ENCODE peak calls at places on chromosomes 2 and 18, in four cellular contexts. A is GM12878, U is K562, M is HL-60. C is an unnamed sample.

GRCh38 chr2:9832586-9832985 is 10.7 kb upstream of the TAF1B start:
- DNase-seq in M (no peak), U (no peak), A (no peak), C (no peak)

GRCh38 chr18:42514522-42514921 is 559.5 kb downstream of the PIK3C3 start:
- DNase-seq in U (no peak), M (no peak), A (no peak), C (no peak)

GRCh38 chr2:128599700-128600099 is 281.0 kb upstream of the HS6ST1 start:
- DNase-seq in A (no peak), U (no peak), M (no peak), C (no peak)

GRCh38 chr2:231918501-231919330 is 7.5 kb downstream of the NPPC start:
- DNase-seq in A (no peak), M (no peak), U (no peak), C (no peak)

GRCh38 chr2:168697668-168698121 is 104.7 kb upstream of the NOSTRIN start:
- DNase-seq in A (no peak), M (no peak), U (no peak), C (no peak)

GRCh38 chr2:62423235-62423634 is 82.8 kb downstream of the TMEM17 start:
- DNase-seq in M (no peak), U (no peak), A (no peak), C (no peak)

GRCh38 chr18:48072428-48073204 is 142.2 kb upstream of the SMAD2 start:
- DNase-seq in U (no peak), M (no peak), A (no peak), C (no peak)

GRCh38 chr2:160252278-160252887 is 52.3 kb upstream of the ITGB6 start:
- DNase-seq in M (no peak), U (peak; percentile 38), A (no peak), C (no peak)

GRCh38 chr2:14420851-14421250 is 211.7 kb upstream of the LRATD1 start:
- DNase-seq in A (no peak), U (no peak), M (no peak), C (no peak)

GRCh38 chr2:88187038-88187676 is 17.0 kb downstream of the THNSL2 start:
- DNase-seq in U (peak; percentile 68), M (no peak), A (no peak), C (peak; percentile 25)

GRCh38 chr18:74898965-74899364 is 301.3 kb downstream of the ZNF407 start:
- DNase-seq in M (no peak), U (no peak), A (no peak), C (no peak)

GRCh38 chr2:25265802-25266201 is 75.9 kb downstream of the DNMT3A start:
- DNase-seq in A (no peak), M (no peak), U (peak; percentile 36), C (no peak)

GRCh38 chr18:36735130-36735529 is 93.7 kb downstream of the TPGS2 start:
- DNase-seq in A (no peak), M (no peak), U (no peak), C (no peak)

GRCh38 chr2:135009339-135009738 is 37.9 kb downstream of the MAP3K19 start:
- DNase-seq in M (no peak), A (no peak), U (no peak), C (no peak)

GRCh38 chr2:148967484-148967883 is 71.0 kb upstream of the LYPD6B start:
- DNase-seq in U (no peak), A (no peak), M (no peak), C (no peak)

GRCh38 chr18:9961031-9961430 is 47.2 kb downstream of the VAPA start:
- DNase-seq in U (no peak), A (no peak), M (no peak), C (no peak)

GRCh38 chr2:67455219-67456142 is 58.3 kb downstream of the ETAA1 start:
- DNase-seq in M (no peak), A (no peak), U (no peak), C (no peak)

GRCh38 chr2:216339456-216340279 is 32.6 kb downstream of the MARCHF4 start:
- DNase-seq in U (no peak), A (no peak), M (no peak), C (no peak)

GRCh38 chr18:7096838-7097237 is 20.8 kb downstream of the LAMA1 start:
- DNase-seq in U (no peak), M (no peak), A (no peak), C (no peak)

GRCh38 chr18:12895016-12895415 is 11.0 kb upstream of the PTPN2 start:
- DNase-seq in U (no peak), A (no peak), M (no peak), C (no peak)

GRCh38 chr2:54106631-54107454 is 8.6 kb upstream of the ACYP2 start:
- DNase-seq in M (peak; percentile 12), U (peak; percentile 17), A (no peak), C (no peak)

GRCh38 chr2:196073521-196073920 is 4.9 kb upstream of the DNAH7 start:
- DNase-seq in A (no peak), M (no peak), U (no peak), C (no peak)

GRCh38 chr2:158464426-158465281 is 7.9 kb downstream of the PKP4 start:
- DNase-seq in M (no peak), U (peak; percentile 50), A (no peak), C (no peak)

GRCh38 chr2:140144611-140145010 is 1364.4 kb upstream of the NXPH2 start:
- DNase-seq in A (no peak), M (no peak), U (no peak), C (no peak)

GRCh38 chr2:111703759-111704158 is 180.2 kb downstream of the ANAPC1 start:
- DNase-seq in A (no peak), U (no peak), M (no peak), C (no peak)

GRCh38 chr2:234111523-234111922 is 61.0 kb downstream of the SPP2 start:
- DNase-seq in A (no peak), M (no peak), U (no peak), C (no peak)

GRCh38 chr2:234107861-234108260 is 57.4 kb downstream of the SPP2 start:
- DNase-seq in A (no peak), M (no peak), U (no peak), C (no peak)

GRCh38 chr2:234110219-234110618 is 59.7 kb downstream of the SPP2 start:
- DNase-seq in U (no peak), M (no peak), A (no peak), C (no peak)

DNA sequence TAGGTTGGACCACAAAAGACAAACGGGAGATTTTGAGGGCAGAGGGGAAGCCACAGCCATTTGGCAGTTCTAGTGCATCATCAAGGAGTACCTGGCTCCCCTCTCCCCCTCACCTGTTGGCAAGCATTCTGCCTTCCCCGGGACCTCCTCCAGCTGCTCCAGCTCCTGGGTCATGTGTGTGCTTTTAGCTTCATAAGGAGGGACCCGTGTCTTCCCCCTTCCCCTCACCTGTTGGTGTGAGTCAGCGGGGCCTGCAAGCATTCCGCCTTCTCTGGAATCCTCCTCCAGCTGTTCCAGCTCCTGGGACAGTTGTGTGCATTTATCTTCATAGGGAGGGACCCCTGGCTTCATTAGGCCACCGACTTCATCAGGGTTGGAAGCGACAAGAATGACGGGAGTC is 58.8 kb downstream of the SPP2 start:
- DNase-seq in U (no peak), A (no peak), M (no peak), C (no peak)
- TF ChIP-seq SPI1 in U (no peak), A (no peak), M (no peak), C (no peak)

DNA sequence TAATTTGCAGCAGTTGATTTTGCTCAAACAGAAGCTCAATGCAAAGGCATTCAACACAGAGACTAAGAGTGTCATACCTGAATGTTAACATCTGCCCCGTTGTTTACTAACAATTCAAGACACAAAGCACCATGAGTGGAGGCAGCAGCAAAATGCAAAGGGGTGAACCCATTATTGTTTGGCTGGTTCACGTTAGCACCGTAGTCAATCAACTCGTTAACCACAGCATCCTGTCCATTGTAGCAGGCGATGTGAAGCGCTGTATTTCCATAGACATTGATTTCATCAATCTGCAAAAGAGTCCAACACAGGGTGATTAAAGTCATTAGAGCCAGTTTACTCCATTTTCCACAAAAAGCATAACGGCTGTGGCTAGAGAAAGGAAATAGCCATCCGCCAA is 189.3 kb downstream of the ANKRD44 start:
- DNase-seq in A (no peak), M (no peak), U (no peak), C (no peak)
- TF ChIP-seq SPI1 in A (no peak), M (no peak), U (no peak), C (no peak)

GRCh38 chr2:239577306-239577705 is 176.5 kb upstream of the HDAC4 start:
- DNase-seq in M (no peak), A (no peak), U (no peak), C (no peak)

GRCh38 chr2:239575931-239576445 is 175.2 kb upstream of the HDAC4 start:
- DNase-seq in A (no peak), M (no peak), U (no peak), C (no peak)

GRCh38 chr2:239574054-239574433 is 173.2 kb upstream of the HDAC4 start:
- DNase-seq in A (no peak), U (no peak), M (no peak), C (no peak)

GRCh38 chr2:239576784-239577183 is 176.0 kb upstream of the HDAC4 start:
- DNase-seq in M (no peak), A (no peak), U (no peak), C (no peak)

GRCh38 chr2:239574434-239575156 is 173.8 kb upstream of the HDAC4 start:
- DNase-seq in M (no peak), A (no peak), U (no peak), C (no peak)
- TF ChIP-seq SPI1 in M (no peak), A (no peak), U (no peak), C (no peak)

GRCh38 chr2:207643892-207644291 is 18.7 kb upstream of the METTL21A start:
- DNase-seq in A (no peak), M (no peak), U (no peak), C (no peak)

GRCh38 chr2:207635468-207636200 is 10.4 kb upstream of the METTL21A start:
- DNase-seq in A (no peak), M (no peak), U (no peak), C (no peak)

GRCh38 chr2:207640661-207641060 is 15.5 kb upstream of the METTL21A start:
- DNase-seq in M (no peak), A (no peak), U (no peak), C (no peak)

DNA sequence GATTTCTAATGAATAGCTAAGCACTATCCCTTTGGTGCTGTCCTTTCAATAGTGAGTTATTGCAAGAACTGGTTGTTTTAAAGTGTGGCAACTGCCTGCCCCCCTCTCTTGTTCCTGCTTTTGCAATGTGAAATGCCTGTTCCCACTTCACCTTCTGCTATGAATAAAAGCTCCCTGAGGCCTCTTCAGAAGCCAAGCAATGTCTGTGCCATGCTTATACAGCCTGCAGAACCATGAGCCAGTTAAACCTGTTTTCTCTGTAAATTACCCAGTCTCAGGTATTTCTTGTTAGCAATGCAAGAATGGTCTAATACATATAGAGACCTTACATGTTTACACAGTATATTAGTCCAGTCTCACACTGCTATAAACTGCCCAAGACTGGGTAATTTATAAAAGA is 15.0 kb upstream of the METTL21A start:
- DNase-seq in A (no peak), M (no peak), U (no peak), C (no peak)
- TF ChIP-seq SPI1 in A (no peak), M (no peak), U (no peak), C (no peak)

GRCh38 chr2:124046332-124046731 is 21.2 kb downstream of the CNTNAP5 start:
- DNase-seq in U (no peak), A (no peak), M (no peak), C (no peak)
- TF ChIP-seq SPI1 in U (no peak), A (no peak), M (no peak), C (no peak)

GRCh38 chr2:3169106-3169870 is 208.3 kb downstream of the EIPR1 start:
- DNase-seq in A (no peak), U (no peak), M (no peak), C (no peak)
- TF ChIP-seq SPI1 in A (no peak), U (no peak), M (no peak), C (no peak)

C was measured in GM12891.